ENCODE peak calls at places on chromosomes 7 and 10, in nine cellular contexts. Z is HCT116; K is DMS53; F is activated CD8-positive, alpha-beta memory T cell treated with anti-CD3 and anti-CD28 coated beads for 24 hours; J is prostate gland; Y is GM13977; V is NCI-H69; G is AG09319; T is PC-3. W is an unnamed sample.

GRCh38 chr7:124959676-124960075 is 30.1 kb upstream of the POT1 start:
- DNase-seq in T (no peak), J (no peak), G (no peak), Z (no peak), V (no peak), Y (no peak), F (no peak), K (no peak), W (no peak)

GRCh38 chr7:91656486-91657237 is 223.8 kb downstream of the MTERF1 start:
- DNase-seq in T (no peak), K (no peak), Y (no peak), F (no peak), J (no peak), G (peak; percentile 65), V (peak; percentile 8), Z (no peak), W (no peak)

GRCh38 chr7:73328696-73329095 is 735 bp downstream of the FKBP6 start:
- DNase-seq in G (no peak), K (no peak), F (no peak), V (no peak), Z (no peak), Y (no peak), T (no peak), J (no peak), W (no peak)

GRCh38 chr10:24128066-24128751 is 80.7 kb upstream of the KIAA1217 start:
- DNase-seq in V (no peak), Z (no peak), F (no peak), K (no peak), G (no peak), Y (no peak), J (no peak), T (no peak), W (no peak)

GRCh38 chr10:33542747-33543505 is 208.5 kb upstream of the NRP1 start:
- DNase-seq in F (no peak), K (no peak), Z (no peak), V (no peak), J (no peak), G (no peak), T (peak; percentile 96), Y (no peak), W (peak; percentile 65)

GRCh38 chr7:111622084-111622483 is 59.8 kb upstream of the IMMP2L start:
- DNase-seq in J (no peak), F (no peak), K (no peak), T (no peak), Z (no peak), Y (no peak), G (no peak), V (no peak), W (no peak)

GRCh38 chr10:82814635-82815034 is 939.6 kb downstream of the NRG3 start:
- DNase-seq in T (no peak), F (no peak), Z (no peak), K (peak; percentile 87), Y (no peak), J (no peak), G (no peak), V (no peak), W (no peak)

GRCh38 chr10:844552-844951 is 87.0 kb downstream of the LARP4B start:
- DNase-seq in F (no peak), V (no peak), K (no peak), Z (no peak), T (no peak), Y (no peak), J (no peak), G (no peak), W (no peak)

GRCh38 chr7:142782922-142783900 is 12.4 kb downstream of the PRSS2 start:
- DNase-seq in Z (peak; percentile 89), K (peak; percentile 92), Y (peak; percentile 82), J (peak; percentile 88), V (peak; percentile 91), T (peak; percentile 94), F (peak; percentile 84), G (peak; percentile 82), W (peak; percentile 44)

GRCh38 chr7:116984917-116985316 is 31.6 kb downstream of the ST7 start:
- DNase-seq in J (no peak), F (no peak), Y (no peak), T (peak; percentile 62), V (peak; percentile 65), G (no peak), K (peak; percentile 68), Z (no peak), W (no peak)

GRCh38 chr7:99997545-99998137 is 17.8 kb upstream of the ZKSCAN1 start:
- DNase-seq in K (peak; percentile 86), Z (no peak), F (peak; percentile 90), V (peak; percentile 81), Y (peak; percentile 76), J (peak; percentile 35), G (no peak), T (no peak), W (no peak)

GRCh38 chr7:114508096-114508495 is 93.5 kb downstream of the FOXP2 start:
- DNase-seq in V (peak; percentile 23), Z (no peak), T (no peak), G (no peak), K (peak; percentile 19), J (no peak), Y (no peak), F (no peak), W (peak; percentile 28)

GRCh38 chr7:44772867-44773266 is 23.6 kb upstream of the PPIA start:
- DNase-seq in Y (no peak), Z (no peak), J (no peak), F (no peak), T (no peak), G (no peak), V (peak; percentile 37), K (peak; percentile 43), W (no peak)

GRCh38 chr7:17429579-17429978 is 131.1 kb downstream of the AHR start:
- DNase-seq in Z (no peak), T (no peak), F (no peak), J (no peak), Y (no peak), K (no peak), G (no peak), V (no peak), W (no peak)

GRCh38 chr7:81624650-81625310 is 145.1 kb downstream of the HGF start:
- DNase-seq in F (no peak), Y (no peak), J (no peak), V (no peak), T (no peak), K (no peak), G (peak; percentile 56), Z (no peak), W (no peak)

GRCh38 chr10:43396928-43397624 is 11.9 kb downstream of the HNRNPF start:
- DNase-seq in Y (peak; percentile 93), Z (peak; percentile 76), V (peak; percentile 91), F (peak; percentile 90), J (peak; percentile 89), G (no peak), T (peak; percentile 96), K (peak; percentile 98), W (no peak)

GRCh38 chr10:95245425-95246055 is 45.3 kb downstream of the PDLIM1 start:
- DNase-seq in K (no peak), F (no peak), Y (peak; percentile 56), G (no peak), T (no peak), J (no peak), V (no peak), Z (no peak), W (no peak)